ENCODE peak calls at places on chromosomes 1 and 21, in five cellular contexts. B, U, T, F and N are unnamed samples.

GRCh38 chr1:193486671-193487229 is 300.3 kb upstream of the B3GALT2 start:
- DNase-seq in B (no peak), U (no peak), T (no peak), F (peak; percentile 11), N (no peak)

GRCh38 chr1:94924967-94925366 is 1.9 kb downstream of the CNN3 start:
- DNase-seq in B (no peak), U (no peak), T (peak; percentile 56), F (no peak), N (no peak)

GRCh38 chr1:116531917-116532316 is 38.9 kb downstream of the CD58 start:
- DNase-seq in B (no peak), U (no peak), T (no peak), F (no peak), N (no peak)

GRCh38 chr1:36211841-36212240 is 12.4 kb upstream of the THRAP3 start:
- DNase-seq in B (no peak), U (no peak), T (no peak), F (no peak), N (no peak)

GRCh38 chr1:225449261-225449660 is 21.4 kb upstream of the LBR start:
- DNase-seq in B (peak; percentile 83), U (no peak), T (no peak), F (no peak), N (no peak)

GRCh38 chr1:905811-906531 is 17.8 kb upstream of the SAMD11 start:
- DNase-seq in B (no peak), U (peak; percentile 79), T (peak; percentile 16), F (no peak), N (no peak)

GRCh38 chr1:97385536-97385935 is 535.3 kb downstream of the DPYD start:
- DNase-seq in B (no peak), U (no peak), T (no peak), F (no peak), N (no peak)

GRCh38 chr1:79005945-79006344 is 585 bp downstream of the ADGRL4 start:
- DNase-seq in B (no peak), U (no peak), T (no peak), F (no peak), N (no peak)

GRCh38 chr1:18953656-18954259 is 2.7 kb downstream of the IFFO2 start:
- DNase-seq in B (no peak), U (peak; percentile 46), T (no peak), F (no peak), N (no peak)
- H3K4me1 ChIP-seq in B (peaks cover 19% of the 10 kb centered on the region), U (peaks cover 17% of the 10 kb centered on the region), T (peaks cover 11% of the 10 kb centered on the region), F (peaks cover 37% of the 10 kb centered on the region), N (peaks cover 79% of the 10 kb centered on the region)

GRCh38 chr1:197910120-197911110 is 6.8 kb upstream of the LHX9 start:
- DNase-seq in B (no peak), U (no peak), T (no peak), F (no peak), N (no peak)
- H3K4me1 ChIP-seq in B (peaks cover 12% of the 10 kb centered on the region), U (peaks cover 10% of the 10 kb centered on the region), T (no peaks in the 10 kb centered on the region), F (peaks cover 5% of the 10 kb centered on the region), N (peaks cover 34% of the 10 kb centered on the region)

GRCh38 chr1:25026304-25026703 is 96.2 kb upstream of the RUNX3 start:
- DNase-seq in B (no peak), U (no peak), T (no peak), F (no peak), N (no peak)

GRCh38 chr1:25028910-25029599 is 99.0 kb upstream of the RUNX3 start:
- DNase-seq in B (no peak), U (no peak), T (no peak), F (no peak), N (no peak)

GRCh38 chr1:25026757-25027450 is 96.8 kb upstream of the RUNX3 start:
- DNase-seq in B (no peak), U (no peak), T (no peak), F (no peak), N (no peak)

GRCh38 chr1:25027876-25028586 is 98.0 kb upstream of the RUNX3 start:
- DNase-seq in B (no peak), U (no peak), T (no peak), F (no peak), N (no peak)

DNA sequence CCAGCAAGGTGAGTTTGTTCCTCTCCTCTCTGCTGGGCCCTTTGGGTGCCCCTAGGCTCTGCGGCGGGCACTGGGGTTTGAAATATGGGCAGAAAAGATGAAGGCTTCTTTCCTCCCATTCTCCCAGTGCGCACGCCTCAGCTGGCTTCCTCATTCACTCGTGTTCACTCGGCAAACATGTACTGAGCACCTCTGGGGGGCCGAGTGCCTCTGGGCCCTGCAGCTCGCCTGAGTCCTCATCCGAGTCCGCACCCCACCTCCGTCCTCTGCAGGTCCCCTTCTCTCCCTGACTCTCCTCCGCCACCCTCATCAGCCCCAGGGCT is 98.5 kb upstream of the RUNX3 start:
- DNase-seq in B (no peak), U (no peak), T (no peak), F (no peak), N (no peak)
- H3K4me1 ChIP-seq in B (no peaks in the 10 kb centered on the region), U (no peaks in the 10 kb centered on the region), T (no peaks in the 10 kb centered on the region), F (peaks cover 14% of the 10 kb centered on the region), N (no peaks in the 10 kb centered on the region)

GRCh38 chr21:45432575-45433255 is 27.8 kb downstream of the COL18A1 start:
- DNase-seq in B (no peak), U (peak; percentile 83), T (no peak), F (no peak), N (no peak)
- H3K4me1 ChIP-seq in B (no peaks in the 10 kb centered on the region), U (peaks cover 17% of the 10 kb centered on the region), T (no peaks in the 10 kb centered on the region), F (no peaks in the 10 kb centered on the region), N (peaks cover 54% of the 10 kb centered on the region)

GRCh38 chr1:62625415-62625814 is 28.1 kb downstream of the ANGPTL3 start:
- DNase-seq in B (no peak), U (no peak), T (no peak), F (no peak), N (no peak)
- H3K4me1 ChIP-seq in B (no peaks in the 10 kb centered on the region), U (no peaks in the 10 kb centered on the region), T (no peaks in the 10 kb centered on the region), F (no peaks in the 10 kb centered on the region), N (no peaks in the 10 kb centered on the region)

GRCh38 chr1:151166506-151166956 is 587 bp downstream of the SCNM1 start:
- DNase-seq in B (no peak), U (peak; percentile 50), T (no peak), F (peak; percentile 50), N (no peak)

GRCh38 chr1:151165281-151165737 is 393 bp downstream of the LYSMD1 start:
- DNase-seq in B (peak; percentile 53), U (peak; percentile 79), T (no peak), F (no peak), N (no peak)

GRCh38 chr1:151165738-151166505 is at the start of the genes LYSMD1 and SCNM1:
- DNase-seq in B (peak; percentile 99), U (peak; percentile 98), T (peak; percentile 97), F (peak; percentile 100), N (peak; percentile 99)

GRCh38 chr1:151164732-151165280 is 896 bp downstream of the LYSMD1 start:
- DNase-seq in B (no peak), U (no peak), T (peak; percentile 43), F (no peak), N (no peak)

GRCh38 chr1:151167116-151167515 is 1.2 kb downstream of the SCNM1 start:
- DNase-seq in B (no peak), U (no peak), T (no peak), F (no peak), N (no peak)
- H3K4me1 ChIP-seq in B (peaks cover 11% of the 10 kb centered on the region), U (peaks cover 7% of the 10 kb centered on the region), T (peaks cover 7% of the 10 kb centered on the region), F (peaks cover 7% of the 10 kb centered on the region), N (peaks cover 37% of the 10 kb centered on the region)